ENCODE peak calls at places on chromosomes 3 and 15, in ten cellular contexts. B, N, Q, R, D, A, Y, T, M and I are unnamed samples.

GRCh38 chr3:186583820-186584219 is 13.3 kb downstream of the DNAJB11 start:
- DNase-seq in N (no peak), A (no peak), B (peak), D (no peak), M (no peak), Y (no peak), Q (no peak), T (no peak), R (no peak), I (no peak)

GRCh38 chr15:37221671-37222207 is 121.4 kb upstream of the MEIS2 start:
- DNase-seq in Q (no peak), N (no peak), B (no peak), M (no peak), R (no peak), T (no peak), D (no peak), Y (no peak), A (no peak), I (no peak)

GRCh38 chr3:101325393-101326134 is 5.2 kb upstream of the IMPG2 start:
- DNase-seq in A (no peak), D (no peak), T (no peak), M (no peak), Q (no peak), Y (no peak), N (no peak), B (no peak), R (no peak), I (no peak)

GRCh38 chr15:37136666-37137065 is 36.3 kb upstream of the MEIS2 start:
- DNase-seq in T (no peak), M (peak), A (no peak), Y (no peak), D (no peak), R (no peak), Q (no peak), N (no peak), B (no peak), I (no peak)

GRCh38 chr3:64460877-64461276 is 226.9 kb downstream of the ADAMTS9 start:
- DNase-seq in T (no peak), Q (no peak), B (peak), R (no peak), N (no peak), D (no peak), Y (no peak), M (no peak), A (no peak), I (peak)

GRCh38 chr3:23861689-23862088 is 55.1 kb downstream of the NKIRAS1 start:
- DNase-seq in N (no peak), R (no peak), M (no peak), Q (no peak), D (no peak), T (no peak), B (no peak), A (no peak), Y (no peak), I (no peak)

GRCh38 chr3:175304437-175304836 is 445.3 kb downstream of the NAALADL2 start:
- DNase-seq in M (no peak), N (no peak), A (no peak), T (no peak), Q (no peak), D (no peak), Y (no peak), R (no peak), B (no peak), I (no peak)

GRCh38 chr3:19972056-19972455 is 25.2 kb downstream of the RAB5A start:
- DNase-seq in A (no peak), M (peak), T (no peak), R (no peak), B (peak), Y (no peak), D (no peak), Q (no peak), N (no peak), I (peak)

GRCh38 chr3:123778991-123779622 is 105.0 kb downstream of the MYLK start:
- DNase-seq in D (no peak), R (no peak), N (no peak), M (peak), A (no peak), Y (no peak), Q (no peak), T (peak), B (no peak), I (no peak)

GRCh38 chr3:38655708-38656300 is 6.3 kb upstream of the SCN5A start:
- DNase-seq in R (no peak), B (peak), N (peak), D (no peak), M (peak), Y (peak), A (peak), Q (no peak), T (no peak), I (no peak)
- TF ChIP-seq CTCF in R (peak), B (peak), N (peak), D (peak), M (peak), Y (peak), A (peak), Q (no peak), T (no peak), I (peak)

GRCh38 chr3:50674349-50675178 is at the start of gene DOCK3:
- DNase-seq in Y (no peak), B (peak), A (no peak), N (peak), T (peak), M (peak), Q (peak), D (peak), R (peak), I (no peak)
- H3K4me3 ChIP-seq in Y (peak), B (peak), A (peak), N (peak), T (peak), M (peak), Q (peak), D (peak), R (peak), I (peak)

GRCh38 chr15:70023064-70023768 is 74.5 kb downstream of the TLE3 start:
- DNase-seq in Y (peak), B (peak), Q (no peak), D (no peak), T (no peak), A (peak), R (no peak), M (peak), N (peak), I (peak)
- TF ChIP-seq CTCF in Y (no peak), B (no peak), Q (no peak), D (no peak), T (no peak), A (no peak), R (no peak), M (no peak), N (no peak), I (no peak)

GRCh38 chr15:81002254-81003022 is 1.7 kb downstream of the TLNRD1 start:
- DNase-seq in T (peak), R (peak), Q (no peak), M (no peak), A (no peak), B (no peak), D (no peak), Y (no peak), N (no peak), I (no peak)
- H3K4me3 ChIP-seq in T (peak), R (peak), Q (peak), M (peak), A (peak), B (peak), D (peak), Y (peak), N (peak), I (peak)

GRCh38 chr3:41880387-41880786 is 81.5 kb downstream of the ULK4 start:
- DNase-seq in D (no peak), A (no peak), N (no peak), Q (no peak), R (no peak), Y (no peak), M (no peak), B (no peak), T (no peak), I (no peak)

GRCh38 chr3:41881233-41881821 is 80.6 kb downstream of the ULK4 start:
- DNase-seq in M (peak), R (no peak), N (peak), Q (no peak), D (no peak), Y (peak), A (no peak), T (no peak), B (peak), I (no peak)
- TF ChIP-seq CTCF in M (peak), R (peak), N (peak), Q (peak), D (peak), Y (peak), A (peak), T (no peak), B (peak), I (peak)

DNA sequence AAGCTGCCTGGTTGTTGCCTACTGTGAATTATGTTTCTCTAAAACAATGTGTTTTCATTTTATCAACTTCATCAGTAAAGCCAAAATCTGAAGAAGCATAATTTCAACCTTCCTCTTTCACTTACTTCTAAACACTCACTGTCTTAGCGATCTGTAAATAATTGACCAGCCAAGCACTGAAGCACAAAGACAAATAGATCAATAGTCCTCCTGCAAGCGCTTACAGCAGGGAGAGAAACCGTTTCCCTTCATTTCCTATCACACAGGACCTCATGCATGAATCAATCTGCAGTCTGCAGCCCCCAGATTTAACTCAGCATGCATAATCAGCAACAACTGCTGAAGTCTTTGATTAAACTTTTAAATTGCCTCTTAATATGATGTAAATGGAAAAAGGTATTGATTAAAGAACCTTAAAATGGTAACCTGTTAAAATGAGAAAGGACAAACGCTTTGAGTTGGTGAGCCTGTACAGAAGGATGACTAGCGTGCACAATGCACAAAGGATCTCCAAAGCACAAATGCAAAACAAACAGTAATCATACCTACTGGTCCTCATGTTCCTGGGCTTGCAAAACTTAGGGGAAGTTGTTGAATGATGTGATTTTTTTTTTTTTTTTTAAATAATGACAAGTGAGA is 370.2 kb upstream of the ZNF385D start:
- DNase-seq in R (no peak), T (no peak), Y (no peak), A (no peak), Q (no peak), B (no peak), D (no peak), M (no peak), N (no peak), I (no peak)
- H3K4me3 ChIP-seq in R (no peak), T (no peak), Y (no peak), A (no peak), Q (no peak), B (no peak), D (no peak), M (no peak), N (no peak), I (no peak)

GRCh38 chr15:40937762-40938529 is 8.8 kb downstream of the DLL4 start:
- DNase-seq in N (no peak), A (no peak), R (peak), T (no peak), Y (no peak), Q (no peak), D (peak), M (no peak), B (no peak), I (no peak)
- TF ChIP-seq CTCF in N (no peak), A (peak), R (peak), T (no peak), Y (peak), Q (peak), D (peak), M (no peak), B (peak), I (peak)

GRCh38 chr15:78265137-78265460 is 737 bp downstream of the DNAJA4 start:
- DNase-seq in R (no peak), Y (no peak), T (peak), N (no peak), Q (no peak), M (no peak), A (no peak), B (no peak), D (no peak), I (no peak)

GRCh38 chr15:78265752-78266224 is 1.4 kb downstream of the DNAJA4 start:
- DNase-seq in R (no peak), D (no peak), B (peak), N (peak), A (peak), Q (no peak), Y (peak), M (peak), T (no peak), I (no peak)

GRCh38 chr15:78264304-78265136 is at the start of gene DNAJA4:
- DNase-seq in N (peak), M (no peak), D (no peak), Q (peak), B (peak), R (peak), T (peak), A (no peak), Y (no peak), I (no peak)

GRCh38 chr15:78266806-78267205 is 2.4 kb downstream of the DNAJA4 start:
- DNase-seq in M (no peak), R (no peak), Q (no peak), N (no peak), D (no peak), B (no peak), A (no peak), T (no peak), Y (no peak), I (no peak)

DNA sequence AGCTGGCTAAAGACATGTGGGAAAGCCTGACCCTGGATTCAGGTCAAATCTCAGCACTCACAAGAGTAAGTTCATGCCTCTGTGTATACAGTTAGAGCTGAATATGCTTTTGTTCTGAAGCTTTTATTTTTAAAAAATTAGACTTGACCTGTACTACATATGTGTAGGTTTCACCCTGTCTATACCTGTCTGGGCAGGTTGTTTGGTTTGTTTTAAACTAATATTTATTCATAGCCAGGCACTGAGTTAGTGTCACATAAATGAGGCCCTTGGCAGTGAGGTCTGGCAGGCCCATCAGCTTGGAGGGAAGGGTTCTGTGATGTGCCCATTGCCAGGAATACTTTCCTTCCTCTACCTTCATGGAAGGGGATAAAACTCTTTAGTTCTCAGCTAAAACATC is 1.9 kb downstream of the DNAJA4 start:
- DNase-seq in Y (no peak), N (no peak), D (no peak), A (no peak), Q (no peak), M (no peak), R (no peak), B (no peak), T (no peak), I (no peak)
- H3K4me3 ChIP-seq in Y (no peak), N (no peak), D (no peak), A (no peak), Q (no peak), M (no peak), R (no peak), B (no peak), T (no peak), I (no peak)

GRCh38 chr3:159781867-159782266 is 206.8 kb upstream of the IL12A start:
- DNase-seq in Y (no peak), A (no peak), R (peak), N (no peak), B (no peak), T (no peak), M (no peak), Q (no peak), D (no peak), I (no peak)
- TF ChIP-seq CTCF in Y (peak), A (no peak), R (peak), N (no peak), B (no peak), T (no peak), M (no peak), Q (no peak), D (peak), I (no peak)

GRCh38 chr3:47010050-47010712 is 30.7 kb downstream of the NBEAL2 start:
- DNase-seq in D (no peak), A (no peak), N (no peak), T (peak), M (no peak), Y (no peak), B (no peak), Q (peak), R (peak), I (no peak)
- H3K4me3 ChIP-seq in D (no peak), A (peak), N (peak), T (no peak), M (peak), Y (peak), B (peak), Q (peak), R (peak), I (peak)